ENCODE peak calls at places on chromosomes 3 and 15, in seven cellular contexts. One of them, this sample, is unnamed.

GRCh38 chr3:112127522-112128494 is 5.2 kb downstream of the GCSAM start:
- DNase-seq in retinal pigment epithelial cell: no peak
- DNase-seq in RWPE1: no peak
- DNase-seq in uterus: no peak
- DNase-seq in GM12865: peak
- DNase-seq in epithelial cell of esophagus: no peak
- DNase-seq in thoracic aorta: no peak
- DNase-seq in this sample: no peak

GRCh38 chr15:57551717-57552677 is 39.7 kb upstream of the MYZAP start:
- DNase-seq in retinal pigment epithelial cell: peak
- DNase-seq in RWPE1: peak
- DNase-seq in uterus: no peak
- DNase-seq in GM12865: no peak
- DNase-seq in epithelial cell of esophagus: peak
- DNase-seq in thoracic aorta: no peak
- DNase-seq in this sample: peak

GRCh38 chr3:69819283-69819682 is 80.0 kb downstream of the MITF start:
- DNase-seq in retinal pigment epithelial cell: no peak
- DNase-seq in RWPE1: no peak
- DNase-seq in uterus: no peak
- DNase-seq in GM12865: no peak
- DNase-seq in epithelial cell of esophagus: peak
- DNase-seq in thoracic aorta: no peak
- DNase-seq in this sample: no peak

GRCh38 chr3:111762535-111762934 is 96.5 kb upstream of the PHLDB2 start:
- DNase-seq in retinal pigment epithelial cell: no peak
- DNase-seq in RWPE1: no peak
- DNase-seq in uterus: peak
- DNase-seq in GM12865: no peak
- DNase-seq in epithelial cell of esophagus: no peak
- DNase-seq in thoracic aorta: no peak
- DNase-seq in this sample: no peak

GRCh38 chr3:193791041-193792032 is 198.3 kb downstream of the OPA1 start:
- DNase-seq in retinal pigment epithelial cell: no peak
- DNase-seq in RWPE1: peak
- DNase-seq in uterus: no peak
- DNase-seq in GM12865: no peak
- DNase-seq in epithelial cell of esophagus: peak
- DNase-seq in thoracic aorta: no peak
- DNase-seq in this sample: no peak

GRCh38 chr3:188929138-188929537 is 242.6 kb upstream of the TPRG1 start:
- DNase-seq in retinal pigment epithelial cell: no peak
- DNase-seq in RWPE1: no peak
- DNase-seq in uterus: no peak
- DNase-seq in GM12865: no peak
- DNase-seq in epithelial cell of esophagus: peak
- DNase-seq in thoracic aorta: no peak
- DNase-seq in this sample: peak

GRCh38 chr3:180947761-180948390 is 35.4 kb downstream of the FXR1 start:
- DNase-seq in retinal pigment epithelial cell: no peak
- DNase-seq in RWPE1: no peak
- DNase-seq in uterus: no peak
- DNase-seq in GM12865: peak
- DNase-seq in epithelial cell of esophagus: no peak
- DNase-seq in thoracic aorta: no peak
- DNase-seq in this sample: no peak

GRCh38 chr3:27880969-27881892 is 159.1 kb upstream of the EOMES start:
- DNase-seq in retinal pigment epithelial cell: no peak
- DNase-seq in RWPE1: no peak
- DNase-seq in uterus: no peak
- DNase-seq in GM12865: peak
- DNase-seq in epithelial cell of esophagus: no peak
- DNase-seq in thoracic aorta: no peak
- DNase-seq in this sample: no peak

GRCh38 chr3:100737334-100737733 is 28.0 kb downstream of the TFG start:
- DNase-seq in retinal pigment epithelial cell: no peak
- DNase-seq in RWPE1: peak
- DNase-seq in uterus: no peak
- DNase-seq in GM12865: peak
- DNase-seq in epithelial cell of esophagus: peak
- DNase-seq in thoracic aorta: no peak
- DNase-seq in this sample: peak

GRCh38 chr3:170278632-170279031 is 56.4 kb downstream of the PRKCI start:
- DNase-seq in retinal pigment epithelial cell: no peak
- DNase-seq in RWPE1: no peak
- DNase-seq in uterus: no peak
- DNase-seq in GM12865: no peak
- DNase-seq in epithelial cell of esophagus: no peak
- DNase-seq in thoracic aorta: no peak
- DNase-seq in this sample: no peak

GRCh38 chr15:77123854-77124253 is 52.9 kb upstream of the TSPAN3 start:
- DNase-seq in retinal pigment epithelial cell: no peak
- DNase-seq in RWPE1: no peak
- DNase-seq in uterus: no peak
- DNase-seq in GM12865: no peak
- DNase-seq in epithelial cell of esophagus: no peak
- DNase-seq in thoracic aorta: no peak
- DNase-seq in this sample: no peak

GRCh38 chr3:197394464-197395321 is 96.3 kb upstream of the DLG1 start:
- DNase-seq in retinal pigment epithelial cell: peak
- DNase-seq in RWPE1: peak
- DNase-seq in uterus: peak
- DNase-seq in GM12865: peak
- DNase-seq in epithelial cell of esophagus: peak
- DNase-seq in thoracic aorta: peak
- DNase-seq in this sample: peak

GRCh38 chr3:57992430-57993213 is 15.6 kb upstream of the FLNB start:
- DNase-seq in retinal pigment epithelial cell: no peak
- DNase-seq in RWPE1: no peak
- DNase-seq in uterus: no peak
- DNase-seq in GM12865: no peak
- DNase-seq in epithelial cell of esophagus: no peak
- DNase-seq in thoracic aorta: no peak
- DNase-seq in this sample: no peak

GRCh38 chr15:78208887-78209645 is 25.3 kb downstream of the ACSBG1 start:
- DNase-seq in retinal pigment epithelial cell: no peak
- DNase-seq in RWPE1: no peak
- DNase-seq in uterus: no peak
- DNase-seq in GM12865: no peak
- DNase-seq in epithelial cell of esophagus: peak
- DNase-seq in thoracic aorta: no peak
- DNase-seq in this sample: no peak

GRCh38 chr3:102037209-102037608 is 187.9 kb downstream of the NFKBIZ start:
- DNase-seq in retinal pigment epithelial cell: peak
- DNase-seq in RWPE1: no peak
- DNase-seq in uterus: no peak
- DNase-seq in GM12865: no peak
- DNase-seq in epithelial cell of esophagus: no peak
- DNase-seq in thoracic aorta: no peak
- DNase-seq in this sample: no peak

GRCh38 chr3:76585794-76586392 is 454.0 kb upstream of the ROBO2 start:
- DNase-seq in retinal pigment epithelial cell: no peak
- DNase-seq in RWPE1: peak
- DNase-seq in uterus: no peak
- DNase-seq in GM12865: peak
- DNase-seq in epithelial cell of esophagus: peak
- DNase-seq in thoracic aorta: no peak
- DNase-seq in this sample: peak

GRCh38 chr3:153373571-153373970 is 211.5 kb downstream of the RAP2B start:
- DNase-seq in retinal pigment epithelial cell: no peak
- DNase-seq in RWPE1: no peak
- DNase-seq in uterus: no peak
- DNase-seq in GM12865: peak
- DNase-seq in epithelial cell of esophagus: peak
- DNase-seq in thoracic aorta: no peak
- DNase-seq in this sample: peak

GRCh38 chr3:169624533-169624972 is 39.0 kb downstream of the MECOM start:
- DNase-seq in retinal pigment epithelial cell: no peak
- DNase-seq in RWPE1: no peak
- DNase-seq in uterus: no peak
- DNase-seq in GM12865: no peak
- DNase-seq in epithelial cell of esophagus: no peak
- DNase-seq in thoracic aorta: no peak
- DNase-seq in this sample: no peak

GRCh38 chr3:159482241-159483031 is 506.2 kb upstream of the IL12A start:
- DNase-seq in retinal pigment epithelial cell: no peak
- DNase-seq in RWPE1: no peak
- DNase-seq in uterus: no peak
- DNase-seq in GM12865: no peak
- DNase-seq in epithelial cell of esophagus: peak
- DNase-seq in thoracic aorta: no peak
- DNase-seq in this sample: no peak

GRCh38 chr3:159487304-159487703 is 501.3 kb upstream of the IL12A start:
- DNase-seq in retinal pigment epithelial cell: no peak
- DNase-seq in RWPE1: no peak
- DNase-seq in uterus: no peak
- DNase-seq in GM12865: no peak
- DNase-seq in epithelial cell of esophagus: no peak
- DNase-seq in thoracic aorta: no peak
- DNase-seq in this sample: no peak

GRCh38 chr3:159488657-159489056 is 500.0 kb upstream of the IL12A start:
- DNase-seq in retinal pigment epithelial cell: no peak
- DNase-seq in RWPE1: no peak
- DNase-seq in uterus: no peak
- DNase-seq in GM12865: no peak
- DNase-seq in epithelial cell of esophagus: no peak
- DNase-seq in thoracic aorta: no peak
- DNase-seq in this sample: no peak

GRCh38 chr3:159486580-159486979 is 502.1 kb upstream of the IL12A start:
- DNase-seq in retinal pigment epithelial cell: no peak
- DNase-seq in RWPE1: no peak
- DNase-seq in uterus: no peak
- DNase-seq in GM12865: peak
- DNase-seq in epithelial cell of esophagus: peak
- DNase-seq in thoracic aorta: no peak
- DNase-seq in this sample: no peak
- TF ChIP-seq CTCF in retinal pigment epithelial cell: peak
- TF ChIP-seq CTCF in RWPE1: no peak
- TF ChIP-seq CTCF in uterus: no peak
- TF ChIP-seq CTCF in GM12865: peak
- TF ChIP-seq CTCF in epithelial cell of esophagus: no peak
- TF ChIP-seq CTCF in thoracic aorta: no peak
- TF ChIP-seq CTCF in this sample: no peak

GRCh38 chr3:29347412-29347811 is 66.5 kb downstream of the RBMS3 start:
- DNase-seq in retinal pigment epithelial cell: no peak
- DNase-seq in RWPE1: no peak
- DNase-seq in uterus: no peak
- DNase-seq in GM12865: no peak
- DNase-seq in epithelial cell of esophagus: no peak
- DNase-seq in thoracic aorta: no peak
- DNase-seq in this sample: no peak

GRCh38 chr3:29345923-29346322 is 65.1 kb downstream of the RBMS3 start:
- DNase-seq in retinal pigment epithelial cell: no peak
- DNase-seq in RWPE1: no peak
- DNase-seq in uterus: no peak
- DNase-seq in GM12865: no peak
- DNase-seq in epithelial cell of esophagus: no peak
- DNase-seq in thoracic aorta: no peak
- DNase-seq in this sample: no peak

GRCh38 chr3:29348311-29348710 is 67.4 kb downstream of the RBMS3 start:
- DNase-seq in retinal pigment epithelial cell: no peak
- DNase-seq in RWPE1: no peak
- DNase-seq in uterus: no peak
- DNase-seq in GM12865: no peak
- DNase-seq in epithelial cell of esophagus: no peak
- DNase-seq in thoracic aorta: no peak
- DNase-seq in this sample: no peak

GRCh38 chr3:29344986-29345385 is 64.1 kb downstream of the RBMS3 start:
- DNase-seq in retinal pigment epithelial cell: no peak
- DNase-seq in RWPE1: no peak
- DNase-seq in uterus: no peak
- DNase-seq in GM12865: no peak
- DNase-seq in epithelial cell of esophagus: no peak
- DNase-seq in thoracic aorta: no peak
- DNase-seq in this sample: no peak

DNA sequence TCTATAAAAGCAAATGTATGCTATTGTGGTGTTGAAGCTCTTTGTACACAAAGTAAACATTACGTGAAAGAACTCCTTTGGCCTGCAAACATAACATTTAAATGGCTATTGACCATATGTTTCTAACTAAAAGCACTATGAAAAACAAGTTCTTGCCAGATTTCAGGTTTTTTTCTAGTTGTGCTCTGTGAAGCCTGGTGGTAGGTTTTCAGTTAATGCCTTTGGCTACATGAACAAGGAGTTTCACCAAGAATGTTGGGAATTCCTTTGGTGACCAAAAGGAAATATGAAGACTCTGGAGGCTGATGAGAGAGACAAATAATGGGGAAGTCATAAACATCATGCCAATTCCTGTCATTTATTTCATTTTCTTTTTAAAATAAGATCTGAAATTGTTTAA is 66.0 kb downstream of the RBMS3 start:
- DNase-seq in retinal pigment epithelial cell: no peak
- DNase-seq in RWPE1: no peak
- DNase-seq in uterus: no peak
- DNase-seq in GM12865: no peak
- DNase-seq in epithelial cell of esophagus: no peak
- DNase-seq in thoracic aorta: no peak
- DNase-seq in this sample: no peak
- TF ChIP-seq CTCF in retinal pigment epithelial cell: peak
- TF ChIP-seq CTCF in RWPE1: no peak
- TF ChIP-seq CTCF in uterus: no peak
- TF ChIP-seq CTCF in GM12865: no peak
- TF ChIP-seq CTCF in epithelial cell of esophagus: no peak
- TF ChIP-seq CTCF in thoracic aorta: no peak
- TF ChIP-seq CTCF in this sample: no peak

GRCh38 chr3:103181175-103181574 is 746.4 kb downstream of the ZPLD1 start:
- DNase-seq in retinal pigment epithelial cell: no peak
- DNase-seq in RWPE1: peak
- DNase-seq in uterus: no peak
- DNase-seq in GM12865: no peak
- DNase-seq in epithelial cell of esophagus: peak
- DNase-seq in thoracic aorta: no peak
- DNase-seq in this sample: peak
- TF ChIP-seq CTCF in retinal pigment epithelial cell: no peak
- TF ChIP-seq CTCF in RWPE1: no peak
- TF ChIP-seq CTCF in uterus: no peak
- TF ChIP-seq CTCF in GM12865: no peak
- TF ChIP-seq CTCF in epithelial cell of esophagus: no peak
- TF ChIP-seq CTCF in thoracic aorta: no peak
- TF ChIP-seq CTCF in this sample: no peak

DNA sequence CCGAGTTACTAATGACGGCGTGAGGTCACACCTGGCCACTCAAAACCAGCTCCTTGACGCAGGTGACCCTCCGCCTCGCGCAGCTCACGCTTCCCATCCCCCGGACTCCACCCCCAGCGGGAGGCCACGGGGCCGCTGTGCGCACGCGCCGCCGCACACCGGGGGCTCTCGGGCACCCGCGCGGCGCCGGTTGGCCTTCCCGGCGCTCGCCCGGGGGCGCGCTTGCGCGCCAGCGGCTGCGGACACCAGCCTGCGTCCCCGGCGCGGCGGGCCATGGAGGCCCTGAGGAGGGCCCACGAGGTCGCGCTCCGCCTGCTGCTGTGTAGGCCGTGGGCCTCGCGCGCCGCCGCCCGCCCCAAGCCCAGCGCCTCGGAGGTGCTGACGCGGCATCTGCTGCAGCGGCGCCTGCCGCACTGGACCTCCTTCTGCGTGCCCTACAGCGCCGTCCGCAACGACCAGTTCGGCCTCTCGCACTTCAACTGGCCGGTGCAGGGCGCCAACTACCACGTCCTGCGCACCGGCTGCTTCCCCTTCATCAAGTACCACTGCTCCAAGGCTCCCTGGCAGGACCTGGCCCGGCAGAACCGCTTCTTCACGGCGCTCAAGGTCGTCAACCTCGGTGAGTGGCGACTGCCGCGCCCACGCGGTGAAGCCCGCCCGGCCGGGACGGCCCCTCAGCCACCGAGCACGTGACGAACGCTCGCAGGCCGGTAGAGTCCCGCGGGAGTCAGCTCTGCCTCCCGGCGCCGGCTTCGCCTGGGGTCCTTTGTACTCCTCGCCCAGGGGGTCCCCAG is at the start of gene C15orf61:
- DNase-seq in retinal pigment epithelial cell: peak
- DNase-seq in RWPE1: peak
- DNase-seq in uterus: peak
- DNase-seq in GM12865: peak
- DNase-seq in epithelial cell of esophagus: peak
- DNase-seq in thoracic aorta: no peak
- DNase-seq in this sample: peak
- TF ChIP-seq CTCF in retinal pigment epithelial cell: no peak
- TF ChIP-seq CTCF in RWPE1: peak
- TF ChIP-seq CTCF in uterus: peak
- TF ChIP-seq CTCF in GM12865: no peak
- TF ChIP-seq CTCF in epithelial cell of esophagus: no peak
- TF ChIP-seq CTCF in thoracic aorta: no peak
- TF ChIP-seq CTCF in this sample: no peak

This sample was measured in MCF 10A.